ENCODE peak calls at places on chromosomes 12 and 14, in five cellular contexts. One of them, this sample, is unnamed.

GRCh38 chr14:37090026-37090425 is 82.4 kb downstream of the SLC25A21 start:
- DNase-seq in H1: no peak
- DNase-seq in HCT116: no peak
- DNase-seq in SK-N-SH: no peak
- DNase-seq in HepG2: no peak
- DNase-seq in this sample: no peak

GRCh38 chr14:94291906-94292525 is 1.1 kb downstream of the SERPINA10 start:
- DNase-seq in H1: peak; percentile 43
- DNase-seq in HCT116: no peak
- DNase-seq in SK-N-SH: no peak
- DNase-seq in HepG2: peak; percentile 35
- DNase-seq in this sample: no peak

GRCh38 chr12:55746147-55746912 is 3.4 kb downstream of the GDF11 start:
- DNase-seq in H1: no peak
- DNase-seq in HCT116: no peak
- DNase-seq in SK-N-SH: no peak
- DNase-seq in HepG2: no peak
- DNase-seq in this sample: no peak

GRCh38 chr14:31096255-31096654 is 70.1 kb upstream of the STRN3 start:
- DNase-seq in H1: no peak
- DNase-seq in HCT116: no peak
- DNase-seq in SK-N-SH: no peak
- DNase-seq in HepG2: no peak
- DNase-seq in this sample: no peak

GRCh38 chr12:107309020-107309419 is 215.7 kb upstream of the CRY1 start:
- DNase-seq in H1: no peak
- DNase-seq in HCT116: no peak
- DNase-seq in SK-N-SH: no peak
- DNase-seq in HepG2: no peak
- DNase-seq in this sample: no peak

GRCh38 chr14:79967453-79967852 is 243.9 kb downstream of the DIO2 start:
- DNase-seq in H1: no peak
- DNase-seq in HCT116: no peak
- DNase-seq in SK-N-SH: no peak
- DNase-seq in HepG2: no peak
- DNase-seq in this sample: no peak

GRCh38 chr12:28328967-28329366 is 138.7 kb downstream of the CCDC91 start:
- DNase-seq in H1: no peak
- DNase-seq in HCT116: no peak
- DNase-seq in SK-N-SH: no peak
- DNase-seq in HepG2: no peak
- DNase-seq in this sample: no peak

GRCh38 chr14:93017898-93018297 is 94.9 kb downstream of the CHGA start:
- DNase-seq in H1: no peak
- DNase-seq in HCT116: no peak
- DNase-seq in SK-N-SH: no peak
- DNase-seq in HepG2: no peak
- DNase-seq in this sample: no peak

GRCh38 chr14:92586001-92586947 is 72.7 kb downstream of the RIN3 start:
- DNase-seq in H1: no peak
- DNase-seq in HCT116: no peak
- DNase-seq in SK-N-SH: no peak
- DNase-seq in HepG2: no peak
- DNase-seq in this sample: no peak

GRCh38 chr12:109727039-109727723 is 13.6 kb downstream of the FAM222A start:
- DNase-seq in H1: no peak
- DNase-seq in HCT116: no peak
- DNase-seq in SK-N-SH: peak; percentile 36
- DNase-seq in HepG2: peak; percentile 89
- DNase-seq in this sample: no peak

GRCh38 chr12:54222609-54223008 is 33.8 kb upstream of the SMUG1 start:
- DNase-seq in H1: no peak
- DNase-seq in HCT116: no peak
- DNase-seq in SK-N-SH: no peak
- DNase-seq in HepG2: no peak
- DNase-seq in this sample: no peak

GRCh38 chr12:47832263-47832933 is 12.7 kb upstream of the HDAC7 start:
- DNase-seq in H1: no peak
- DNase-seq in HCT116: no peak
- DNase-seq in SK-N-SH: no peak
- DNase-seq in HepG2: no peak
- DNase-seq in this sample: no peak
- H3K4me1 ChIP-seq in H1: peaks cover 9% of the 10 kb centered on the region
- H3K4me1 ChIP-seq in HCT116: peaks cover 28% of the 10 kb centered on the region
- H3K4me1 ChIP-seq in SK-N-SH: peaks cover 14% of the 10 kb centered on the region
- H3K4me1 ChIP-seq in HepG2: peaks cover 20% of the 10 kb centered on the region
- H3K4me1 ChIP-seq in this sample: peaks cover 6% of the 10 kb centered on the region

GRCh38 chr12:131130311-131130911 is 176.7 kb downstream of the ADGRD1 start:
- DNase-seq in H1: no peak
- DNase-seq in HCT116: no peak
- DNase-seq in SK-N-SH: no peak
- DNase-seq in HepG2: no peak
- DNase-seq in this sample: no peak

GRCh38 chr12:131128556-131128955 is 174.8 kb downstream of the ADGRD1 start:
- DNase-seq in H1: no peak
- DNase-seq in HCT116: no peak
- DNase-seq in SK-N-SH: no peak
- DNase-seq in HepG2: no peak
- DNase-seq in this sample: no peak

GRCh38 chr12:131131077-131131807 is 177.5 kb downstream of the ADGRD1 start:
- DNase-seq in H1: no peak
- DNase-seq in HCT116: no peak
- DNase-seq in SK-N-SH: no peak
- DNase-seq in HepG2: no peak
- DNase-seq in this sample: no peak

GRCh38 chr12:131131808-131132117 is 178.1 kb downstream of the ADGRD1 start:
- DNase-seq in H1: no peak
- DNase-seq in HCT116: no peak
- DNase-seq in SK-N-SH: no peak
- DNase-seq in HepG2: no peak
- DNase-seq in this sample: no peak

DNA sequence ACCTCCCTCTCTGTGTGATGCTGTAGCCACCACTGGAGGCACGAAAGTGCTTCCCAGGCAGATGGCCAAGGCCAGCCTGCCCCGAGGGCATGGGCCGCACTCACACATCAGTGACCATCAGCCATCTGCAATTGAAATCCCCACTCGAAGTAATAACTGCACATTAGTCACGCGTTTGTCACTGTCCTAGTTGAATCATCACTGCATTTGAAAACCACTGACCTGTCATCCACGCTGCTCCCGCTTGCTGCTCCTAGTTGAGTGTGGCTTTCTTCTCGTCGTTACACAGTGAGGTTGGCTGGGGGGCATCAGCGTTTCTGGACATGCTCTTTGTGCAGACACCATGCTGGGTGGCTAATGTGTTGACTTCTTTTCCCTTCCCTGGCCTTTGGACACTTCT is 176.1 kb downstream of the ADGRD1 start:
- DNase-seq in H1: no peak
- DNase-seq in HCT116: no peak
- DNase-seq in SK-N-SH: peak; percentile 91
- DNase-seq in HepG2: no peak
- DNase-seq in this sample: no peak
- TF ChIP-seq SIN3A in H1: no peak
- TF ChIP-seq SIN3A in HCT116: no peak
- TF ChIP-seq SIN3A in SK-N-SH: no peak
- TF ChIP-seq SIN3A in HepG2: no peak
- TF ChIP-seq SIN3A in this sample: no peak

GRCh38 chr12:133220521-133220920 is 15.2 kb downstream of the ANHX start:
- DNase-seq in H1: no peak
- DNase-seq in HCT116: no peak
- DNase-seq in SK-N-SH: no peak
- DNase-seq in HepG2: no peak
- DNase-seq in this sample: no peak
- H3K9me3 ChIP-seq in H1: peaks cover 85% of the 10 kb centered on the region
- H3K9me3 ChIP-seq in HCT116: peaks cover 3% of the 10 kb centered on the region
- H3K9me3 ChIP-seq in SK-N-SH: no peaks in the 10 kb centered on the region
- H3K9me3 ChIP-seq in HepG2: peaks cover 90% of the 10 kb centered on the region
- H3K9me3 ChIP-seq in this sample: peaks cover 2% of the 10 kb centered on the region

DNA sequence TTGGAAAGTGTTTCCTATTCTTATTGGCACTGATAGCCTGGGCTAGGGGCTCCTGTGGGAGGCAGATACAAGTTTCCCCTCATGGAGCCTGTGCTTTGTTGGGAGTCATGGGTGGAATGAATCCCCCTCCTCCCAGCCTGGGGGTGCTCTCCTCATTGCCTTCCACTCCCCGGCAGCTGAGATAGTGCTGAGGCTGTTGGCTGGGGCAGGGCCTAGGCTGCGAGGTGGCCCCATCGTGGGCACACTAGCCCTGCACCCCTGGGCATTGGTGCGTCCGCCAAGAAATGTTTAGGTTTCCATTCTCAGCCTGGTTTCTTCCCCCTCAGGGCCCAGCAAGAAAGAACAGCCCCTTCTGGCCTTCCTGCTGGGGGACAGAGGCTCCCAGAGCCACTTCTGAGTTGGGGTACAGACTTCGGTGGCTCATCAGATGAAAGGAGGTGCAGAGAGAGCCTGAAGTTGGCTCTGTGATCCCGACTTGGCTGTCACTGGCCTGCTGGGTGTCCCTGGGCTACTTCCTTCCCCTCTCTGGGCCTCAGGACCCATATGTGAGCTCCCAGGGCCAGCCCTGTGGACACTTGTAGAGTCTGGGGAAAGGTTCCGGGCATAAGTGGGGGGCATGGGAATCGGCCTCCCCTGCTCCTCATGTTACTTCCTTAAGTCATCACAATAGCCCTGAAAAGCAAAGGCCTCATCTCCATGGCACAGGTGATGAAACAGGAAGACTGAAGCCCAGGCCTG is 2.7 kb upstream of the ARL6IP4 start:
- DNase-seq in H1: no peak
- DNase-seq in HCT116: no peak
- DNase-seq in SK-N-SH: no peak
- DNase-seq in HepG2: no peak
- DNase-seq in this sample: no peak
- H3K4me1 ChIP-seq in H1: peaks cover 22% of the 10 kb centered on the region
- H3K4me1 ChIP-seq in HCT116: peaks cover 21% of the 10 kb centered on the region
- H3K4me1 ChIP-seq in SK-N-SH: peaks cover 42% of the 10 kb centered on the region
- H3K4me1 ChIP-seq in HepG2: peaks cover 54% of the 10 kb centered on the region
- H3K4me1 ChIP-seq in this sample: peaks cover 32% of the 10 kb centered on the region

GRCh38 chr12:72549184-72549583 is 277.0 kb downstream of the TRHDE start:
- DNase-seq in H1: no peak
- DNase-seq in HCT116: no peak
- DNase-seq in SK-N-SH: no peak
- DNase-seq in HepG2: no peak
- DNase-seq in this sample: no peak
- TF ChIP-seq SIN3A in H1: no peak
- TF ChIP-seq SIN3A in HCT116: no peak
- TF ChIP-seq SIN3A in SK-N-SH: no peak
- TF ChIP-seq SIN3A in HepG2: no peak
- TF ChIP-seq SIN3A in this sample: no peak

GRCh38 chr12:12653922-12654321 is 42.1 kb downstream of the GPR19 start:
- DNase-seq in H1: no peak
- DNase-seq in HCT116: no peak
- DNase-seq in SK-N-SH: no peak
- DNase-seq in HepG2: no peak
- DNase-seq in this sample: no peak

GRCh38 chr12:12648951-12649650 is 37.4 kb downstream of the CREBL2 start:
- DNase-seq in H1: no peak
- DNase-seq in HCT116: no peak
- DNase-seq in SK-N-SH: no peak
- DNase-seq in HepG2: no peak
- DNase-seq in this sample: no peak

GRCh38 chr12:12655061-12655460 is 40.9 kb downstream of the GPR19 start:
- DNase-seq in H1: no peak
- DNase-seq in HCT116: no peak
- DNase-seq in SK-N-SH: no peak
- DNase-seq in HepG2: no peak
- DNase-seq in this sample: no peak

GRCh38 chr12:12648284-12648683 is 36.6 kb downstream of the CREBL2 start:
- DNase-seq in H1: no peak
- DNase-seq in HCT116: no peak
- DNase-seq in SK-N-SH: no peak
- DNase-seq in HepG2: no peak
- DNase-seq in this sample: no peak

GRCh38 chr12:12651752-12652151 is 40.1 kb downstream of the CREBL2 start:
- DNase-seq in H1: no peak
- DNase-seq in HCT116: no peak
- DNase-seq in SK-N-SH: no peak
- DNase-seq in HepG2: no peak
- DNase-seq in this sample: no peak
- H3K9me3 ChIP-seq in H1: peaks cover 24% of the 10 kb centered on the region
- H3K9me3 ChIP-seq in HCT116: peaks cover 8% of the 10 kb centered on the region
- H3K9me3 ChIP-seq in SK-N-SH: peaks cover 6% of the 10 kb centered on the region
- H3K9me3 ChIP-seq in HepG2: peaks cover 25% of the 10 kb centered on the region
- H3K9me3 ChIP-seq in this sample: peaks cover 5% of the 10 kb centered on the region

This sample was measured in Panc1.